ENCODE peak calls at places on chromosomes 13 and 19, in ten cellular contexts. N is sigmoid colon, O is suprapubic skin, D is transverse colon, J is tibial nerve, F is stomach, Q is HepG2, E is SK-N-SH, I is H1, U is upper lobe of left lung. G is an unnamed sample.

GRCh38 chr19:6100284-6100915 is 9.9 kb downstream of the RFX2 start:
- DNase-seq in D (no peak), U (peak; percentile 50), F (no peak), J (no peak), N (no peak), O (no peak), Q (no peak), E (no peak), I (no peak), G (no peak)

GRCh38 chr13:40801255-40802217 is 12.1 kb downstream of the SLC25A15 start:
- DNase-seq in I (no peak), E (no peak), N (no peak), U (no peak), O (no peak), D (peak; percentile 37), J (no peak), F (no peak), Q (peak; percentile 73), G (no peak)

GRCh38 chr13:22848539-22849052 is 332.2 kb upstream of the SGCG start:
- DNase-seq in E (peak; percentile 43), D (no peak), F (no peak), O (no peak), N (no peak), J (no peak), I (peak; percentile 53), U (no peak), Q (peak; percentile 72), G (no peak)

GRCh38 chr19:45125975-45126493 is 33.1 kb downstream of the PPP1R37 start:
- DNase-seq in U (peak; percentile 73), E (peak; percentile 68), D (peak; percentile 85), F (peak; percentile 87), N (no peak), J (no peak), I (peak; percentile 56), Q (peak; percentile 65), O (no peak), G (no peak)

GRCh38 chr13:73849292-73849691 is 284.9 kb downstream of the KLF12 start:
- DNase-seq in F (no peak), U (no peak), O (no peak), J (no peak), D (peak; percentile 28), E (no peak), N (no peak), Q (peak; percentile 17), I (peak; percentile 21), G (no peak)

GRCh38 chr19:5967994-5968430 is 9.9 kb downstream of the RANBP3 start:
- DNase-seq in D (peak; percentile 69), F (peak; percentile 67), Q (peak; percentile 64), O (no peak), N (peak; percentile 85), U (peak; percentile 74), J (peak; percentile 77), E (peak; percentile 79), I (no peak), G (peak; percentile 43)

GRCh38 chr19:36061367-36061766 is 6.7 kb downstream of the WDR62 start:
- DNase-seq in I (no peak), N (no peak), O (no peak), F (no peak), U (no peak), E (no peak), Q (no peak), J (no peak), D (no peak), G (no peak)

GRCh38 chr19:5975388-5975728 is 2.6 kb downstream of the RANBP3 start:
- DNase-seq in O (no peak), Q (no peak), N (no peak), U (no peak), D (no peak), F (no peak), I (no peak), E (no peak), J (no peak), G (no peak)

GRCh38 chr19:18700501-18701249 is 17.2 kb downstream of the CRTC1 start:
- DNase-seq in F (peak; percentile 93), Q (no peak), D (peak; percentile 79), I (no peak), E (peak; percentile 91), N (peak; percentile 92), U (peak; percentile 83), O (no peak), J (peak; percentile 60), G (peak; percentile 86)

GRCh38 chr13:99661791-99662190 is 160.5 kb downstream of the TM9SF2 start:
- DNase-seq in Q (no peak), I (peak; percentile 75), U (no peak), E (no peak), F (no peak), J (no peak), D (no peak), N (no peak), O (no peak), G (no peak)

GRCh38 chr19:14081797-14082674 is 3.5 kb downstream of the C19orf67 start:
- DNase-seq in N (peak; percentile 80), Q (no peak), I (no peak), F (peak; percentile 45), O (no peak), J (no peak), U (no peak), E (no peak), D (peak; percentile 48), G (no peak)

GRCh38 chr19:7541481-7541824 is 5.9 kb downstream of the PNPLA6 start:
- DNase-seq in J (no peak), U (no peak), Q (no peak), F (no peak), D (no peak), I (no peak), E (no peak), N (no peak), O (no peak), G (no peak)

GRCh38 chr19:51094696-51095279 is 12.1 kb upstream of the KLK14 start:
- DNase-seq in D (no peak), E (peak; percentile 89), J (no peak), U (peak; percentile 38), I (no peak), F (peak; percentile 45), N (no peak), Q (peak; percentile 13), O (no peak), G (peak; percentile 45)

GRCh38 chr19:48249502-48250014 is 6.2 kb downstream of the CARD8 start:
- DNase-seq in E (no peak), O (no peak), I (no peak), Q (no peak), U (peak; percentile 76), D (peak; percentile 58), J (peak; percentile 40), N (peak; percentile 74), F (peak; percentile 41), G (no peak)

GRCh38 chr19:58181902-58182576 is 822 bp upstream of the ZNF274 start:
- DNase-seq in Q (peak; percentile 71), I (no peak), O (no peak), E (no peak), J (peak; percentile 21), N (no peak), U (peak; percentile 27), F (peak; percentile 27), D (peak; percentile 42), G (no peak)

GRCh38 chr19:13366529-13367143 is 139.6 kb downstream of the CACNA1A start:
- DNase-seq in U (no peak), F (no peak), Q (no peak), J (no peak), E (peak; percentile 27), O (no peak), I (peak; percentile 5), D (no peak), N (no peak), G (no peak)

GRCh38 chr13:44760434-44760833 is 184.3 kb upstream of the TSC22D1 start:
- DNase-seq in D (no peak), F (no peak), N (no peak), E (no peak), I (no peak), J (no peak), O (no peak), Q (no peak), U (peak; percentile 36), G (no peak)

GRCh38 chr19:41911889-41912731 is 16.1 kb downstream of the ERFL start:
- DNase-seq in Q (no peak), J (no peak), D (no peak), I (no peak), E (no peak), F (no peak), U (no peak), N (no peak), O (no peak), G (no peak)
- H3K27me3 ChIP-seq in Q (peaks cover 10% of the 10 kb centered on the region), J (peaks cover 55% of the 10 kb centered on the region), D (peaks cover 58% of the 10 kb centered on the region), I (peaks cover 56% of the 10 kb centered on the region), E (peaks cover 41% of the 10 kb centered on the region), F (peaks cover 72% of the 10 kb centered on the region), U (peaks cover 38% of the 10 kb centered on the region), N (peaks cover 61% of the 10 kb centered on the region), O (peaks cover 56% of the 10 kb centered on the region), G (peaks cover 3% of the 10 kb centered on the region)

DNA sequence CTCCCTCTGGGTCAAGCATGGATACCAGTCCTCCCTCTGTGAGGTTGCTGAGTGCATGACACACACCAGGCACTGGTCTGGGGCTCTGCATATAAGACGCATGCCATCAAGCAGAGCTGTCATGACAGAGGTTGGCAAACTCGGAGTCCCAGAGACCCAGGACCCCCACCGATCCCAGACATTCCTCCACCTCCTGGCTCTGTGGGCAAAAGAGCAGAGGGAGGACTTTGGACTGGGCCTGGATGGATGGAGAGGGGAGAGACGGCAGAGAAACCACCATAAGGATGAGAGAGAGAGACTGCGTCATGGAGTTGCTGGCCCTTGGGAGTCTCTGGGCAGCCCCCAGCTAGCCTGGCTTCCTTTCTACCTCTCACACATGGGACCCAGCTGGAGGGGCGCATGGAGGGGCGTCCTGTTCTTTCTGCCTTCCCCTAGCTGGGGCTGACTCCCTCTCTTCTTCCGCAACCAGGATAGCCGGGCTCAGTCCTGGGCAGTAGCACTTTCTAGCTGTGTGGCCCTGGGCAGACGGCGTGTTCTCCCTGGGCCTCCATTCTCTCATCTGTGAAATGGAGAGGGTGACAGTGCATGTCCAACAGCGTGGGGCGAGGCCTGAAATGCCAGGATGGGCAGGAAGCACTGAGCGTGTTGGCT is 1.6 kb downstream of the HPN start:
- DNase-seq in U (no peak), N (no peak), O (no peak), I (no peak), E (no peak), D (no peak), Q (peak; percentile 43), J (no peak), F (no peak), G (no peak)
- H3K4me1 ChIP-seq in U (peaks cover 58% of the 10 kb centered on the region), N (no peaks in the 10 kb centered on the region), O (peaks cover 36% of the 10 kb centered on the region), I (peaks cover 29% of the 10 kb centered on the region), E (no peaks in the 10 kb centered on the region), D (peaks cover 21% of the 10 kb centered on the region), Q (peaks cover 75% of the 10 kb centered on the region), J (peaks cover 3% of the 10 kb centered on the region), F (peaks cover 64% of the 10 kb centered on the region), G (peaks cover 18% of the 10 kb centered on the region)

DNA sequence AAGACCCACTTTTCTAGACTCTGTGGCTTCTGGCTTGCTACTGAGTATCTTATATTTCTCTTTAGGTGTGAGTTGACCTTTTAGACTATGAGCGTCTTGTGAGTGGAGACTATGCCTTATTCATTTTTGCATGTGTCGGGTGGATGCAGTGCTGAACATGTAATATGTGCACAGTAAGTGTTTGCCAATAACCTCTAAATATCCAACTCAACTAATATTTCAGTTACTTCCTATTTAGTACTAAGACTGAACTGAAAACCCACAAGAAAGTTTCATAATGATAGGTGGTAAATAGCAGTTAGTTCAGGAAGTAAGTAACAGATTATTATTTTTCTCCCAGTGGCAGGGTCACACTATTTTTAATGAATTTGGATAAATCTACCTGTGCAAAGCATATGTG is 269.3 kb downstream of the KCNRG start:
- DNase-seq in Q (no peak), E (no peak), D (no peak), J (no peak), F (no peak), O (no peak), I (no peak), U (no peak), N (no peak), G (no peak)
- TF ChIP-seq EP300 in Q (no peak), E (no peak), D (no peak), J (no peak), F (no peak), O (no peak), I (no peak), U (no peak), N (no peak), G (no peak)

GRCh38 chr13:48235100-48235813 is 2.3 kb downstream of the ITM2B start:
- DNase-seq in O (no peak), F (peak; percentile 53), E (peak; percentile 56), J (no peak), D (peak; percentile 28), N (peak; percentile 68), Q (no peak), I (no peak), U (peak; percentile 67), G (no peak)
- H3K27me3 ChIP-seq in O (no peaks in the 10 kb centered on the region), F (no peaks in the 10 kb centered on the region), E (no peaks in the 10 kb centered on the region), J (no peaks in the 10 kb centered on the region), D (no peaks in the 10 kb centered on the region), N (no peaks in the 10 kb centered on the region), Q (no peaks in the 10 kb centered on the region), I (no peaks in the 10 kb centered on the region), U (no peaks in the 10 kb centered on the region), G (no peaks in the 10 kb centered on the region)

G was measured in ovary.